ENCODE peak calls at places on chromosomes 4 and X, in ten cellular contexts. D is T47D, I is nucleus accumbens, T is midbrain, S is aorta, V is occipital lobe, E is DMS79, P is iris pigment epithelial cell, Q is GM12865, W is H9. H is an unnamed sample.

GRCh38 chr4:183324619-183325018 is 2.4 kb upstream of the CLDN24 start:
- DNase-seq in Q (no peak), I (no peak), T (no peak), P (no peak), V (no peak), E (no peak), W (no peak), D (no peak), S (no peak), H (no peak)

GRCh38 chr4:150046728-150047217 is 31.5 kb upstream of the DCLK2 start:
- DNase-seq in Q (no peak), T (no peak), I (no peak), V (no peak), E (no peak), S (no peak), D (no peak), P (no peak), W (no peak), H (no peak)

GRCh38 chr4:120544838-120545237 is 377.7 kb downstream of the PRDM5 start:
- DNase-seq in P (no peak), W (no peak), T (no peak), D (no peak), S (no peak), E (no peak), Q (no peak), V (no peak), I (no peak), H (no peak)

GRCh38 chrX:153818571-153819397 is 11.6 kb downstream of the PDZD4 start:
- DNase-seq in V (no peak), P (no peak), E (no peak), W (no peak), D (peak; percentile 16), T (no peak), Q (no peak), S (no peak), I (no peak), H (no peak)

GRCh38 chr4:7774301-7775019 is 165.2 kb downstream of the AFAP1 start:
- DNase-seq in S (peak; percentile 43), V (no peak), D (no peak), T (no peak), P (no peak), Q (no peak), E (no peak), I (no peak), W (no peak), H (no peak)

GRCh38 chr4:125801373-125801772 is 486.6 kb downstream of the FAT4 start:
- DNase-seq in P (no peak), E (no peak), S (no peak), W (no peak), I (no peak), Q (no peak), V (no peak), D (no peak), T (no peak), H (no peak)

GRCh38 chr4:19159874-19160273 is 1091.8 kb upstream of the SLIT2 start:
- DNase-seq in D (no peak), V (no peak), P (no peak), S (no peak), I (no peak), E (no peak), Q (no peak), T (no peak), W (no peak), H (no peak)

GRCh38 chr4:183485411-183486160 is 19.3 kb upstream of the ING2 start:
- DNase-seq in T (no peak), I (no peak), E (no peak), Q (no peak), D (no peak), V (no peak), S (no peak), W (no peak), P (no peak), H (no peak)

GRCh38 chr4:172998527-172999469 is 169.8 kb upstream of the GALNT7 start:
- DNase-seq in D (peak; percentile 50), W (no peak), I (no peak), Q (no peak), T (no peak), V (no peak), E (no peak), P (peak; percentile 82), S (no peak), H (no peak)

GRCh38 chrX:54928876-54929275 is 8.3 kb downstream of the TRO start:
- DNase-seq in P (no peak), V (no peak), E (no peak), I (no peak), Q (no peak), T (no peak), W (no peak), D (no peak), S (no peak), H (no peak)

GRCh38 chr4:10173039-10173753 is 56.6 kb upstream of the WDR1 start:
- DNase-seq in S (no peak), E (peak; percentile 51), Q (no peak), D (peak; percentile 39), T (no peak), P (peak; percentile 20), I (no peak), V (no peak), W (peak; percentile 41), H (peak; percentile 34)

GRCh38 chr4:70637239-70637920 is 8.8 kb downstream of the ENAM start:
- DNase-seq in I (no peak), P (no peak), V (no peak), S (no peak), Q (no peak), D (no peak), T (no peak), W (no peak), E (no peak), H (no peak)

GRCh38 chr4:22500128-22500611 is 15.7 kb downstream of the ADGRA3 start:
- DNase-seq in P (no peak), V (no peak), S (no peak), Q (no peak), W (no peak), D (peak; percentile 43), I (no peak), E (peak; percentile 60), T (no peak), H (no peak)

GRCh38 chrX:6021316-6022091 is 207.2 kb downstream of the NLGN4X start:
- DNase-seq in P (peak; percentile 25), Q (peak; percentile 37), E (no peak), I (no peak), S (no peak), W (peak; percentile 47), D (peak; percentile 59), V (peak; percentile 4), T (peak; percentile 62), H (no peak)

GRCh38 chr4:26727849-26728248 is 132.8 kb upstream of the STIM2 start:
- DNase-seq in P (no peak), W (no peak), T (no peak), Q (no peak), V (no peak), E (no peak), S (no peak), I (no peak), D (no peak), H (no peak)

GRCh38 chr4:80475781-80476180 is 140.3 kb downstream of the CFAP299 start:
- DNase-seq in P (no peak), E (no peak), T (no peak), V (no peak), I (no peak), S (no peak), Q (no peak), W (no peak), D (no peak), H (no peak)